ENCODE peak calls at places on chromosomes 1 and 21, in five cellular contexts. One of them, this sample, is unnamed.

GRCh38 chr1:181073638-181074037 is 14.9 kb upstream of the IER5 start:
- DNase-seq in heart left ventricle: no peak
- DNase-seq in pancreas: no peak
- DNase-seq in effector memory CD4-positive, alpha-beta T cell: no peak
- DNase-seq in CD8-positive, alpha-beta memory T cell: no peak
- DNase-seq in this sample: no peak

GRCh38 chr1:110515896-110516295 is 3.1 kb downstream of the KCNA10 start:
- DNase-seq in heart left ventricle: no peak
- DNase-seq in pancreas: no peak
- DNase-seq in effector memory CD4-positive, alpha-beta T cell: no peak
- DNase-seq in CD8-positive, alpha-beta memory T cell: no peak
- DNase-seq in this sample: no peak

GRCh38 chr1:36081926-36082485 is 1.9 kb upstream of the TEKT2 start:
- DNase-seq in heart left ventricle: no peak
- DNase-seq in CD8-positive, alpha-beta memory T cell: no peak
- DNase-seq in pancreas: no peak
- DNase-seq in effector memory CD4-positive, alpha-beta T cell: no peak
- DNase-seq in this sample: no peak

GRCh38 chr1:39859859-39860812 is 23.2 kb downstream of the TRIT1 start:
- DNase-seq in pancreas: no peak
- DNase-seq in effector memory CD4-positive, alpha-beta T cell: no peak
- DNase-seq in CD8-positive, alpha-beta memory T cell: no peak
- DNase-seq in heart left ventricle: no peak
- DNase-seq in this sample: no peak

GRCh38 chr1:97093742-97094141 is 372.2 kb downstream of the PTBP2 start:
- DNase-seq in CD8-positive, alpha-beta memory T cell: no peak
- DNase-seq in effector memory CD4-positive, alpha-beta T cell: no peak
- DNase-seq in pancreas: no peak
- DNase-seq in heart left ventricle: no peak
- DNase-seq in this sample: no peak

GRCh38 chr1:217393901-217394300 is 237.0 kb downstream of the GPATCH2 start:
- DNase-seq in CD8-positive, alpha-beta memory T cell: no peak
- DNase-seq in heart left ventricle: no peak
- DNase-seq in effector memory CD4-positive, alpha-beta T cell: no peak
- DNase-seq in pancreas: no peak
- DNase-seq in this sample: no peak

GRCh38 chr1:77762072-77762476 is 2.4 kb upstream of the USP33 start:
- DNase-seq in pancreas: no peak
- DNase-seq in effector memory CD4-positive, alpha-beta T cell: no peak
- DNase-seq in CD8-positive, alpha-beta memory T cell: no peak
- DNase-seq in heart left ventricle: no peak
- DNase-seq in this sample: no peak

GRCh38 chr1:65921461-65921860 is 128.8 kb downstream of the PDE4B start:
- DNase-seq in pancreas: no peak
- DNase-seq in effector memory CD4-positive, alpha-beta T cell: no peak
- DNase-seq in heart left ventricle: no peak
- DNase-seq in CD8-positive, alpha-beta memory T cell: no peak
- DNase-seq in this sample: no peak

GRCh38 chr1:233254039-233254362 is 41.5 kb downstream of the PCNX2 start:
- DNase-seq in effector memory CD4-positive, alpha-beta T cell: no peak
- DNase-seq in heart left ventricle: no peak
- DNase-seq in CD8-positive, alpha-beta memory T cell: no peak
- DNase-seq in pancreas: no peak
- DNase-seq in this sample: no peak
- H3K27ac ChIP-seq in effector memory CD4-positive, alpha-beta T cell: no peak overlapping the region
- H3K27ac ChIP-seq in heart left ventricle: no peak overlapping the region
- H3K27ac ChIP-seq in CD8-positive, alpha-beta memory T cell: no peak overlapping the region
- H3K27ac ChIP-seq in pancreas: peak overlapping the region; percentile 30
- H3K27ac ChIP-seq in this sample: no peak overlapping the region

DNA sequence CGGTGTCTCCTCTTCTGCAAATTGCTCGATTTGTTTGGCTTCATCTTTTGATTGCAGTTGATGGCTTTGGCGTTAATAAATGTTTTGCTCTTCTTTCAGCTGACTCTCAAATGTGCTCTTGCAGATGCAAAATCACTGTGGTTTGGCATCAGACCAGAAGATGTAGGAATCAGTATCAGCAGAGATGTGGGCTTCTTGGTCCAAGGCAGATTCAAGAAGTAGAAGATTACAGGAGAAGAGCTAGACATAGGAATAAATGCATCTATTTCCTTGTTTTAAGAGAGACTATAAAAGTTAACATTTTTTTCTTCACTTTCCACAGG is 59.8 kb upstream of the BACH1 start:
- DNase-seq in CD8-positive, alpha-beta memory T cell: no peak
- DNase-seq in effector memory CD4-positive, alpha-beta T cell: no peak
- DNase-seq in heart left ventricle: no peak
- DNase-seq in pancreas: no peak
- DNase-seq in this sample: no peak
- H3K27ac ChIP-seq in CD8-positive, alpha-beta memory T cell: no peak overlapping the region
- H3K27ac ChIP-seq in effector memory CD4-positive, alpha-beta T cell: no peak overlapping the region
- H3K27ac ChIP-seq in heart left ventricle: no peak overlapping the region
- H3K27ac ChIP-seq in pancreas: no peak overlapping the region
- H3K27ac ChIP-seq in this sample: no peak overlapping the region

GRCh38 chr1:230105245-230105753 is 38.3 kb downstream of the GALNT2 start:
- DNase-seq in CD8-positive, alpha-beta memory T cell: no peak
- DNase-seq in pancreas: no peak
- DNase-seq in heart left ventricle: no peak
- DNase-seq in effector memory CD4-positive, alpha-beta T cell: no peak
- DNase-seq in this sample: no peak
- H3K27ac ChIP-seq in CD8-positive, alpha-beta memory T cell: no peak overlapping the region
- H3K27ac ChIP-seq in pancreas: peak overlapping the region; percentile 90
- H3K27ac ChIP-seq in heart left ventricle: peak overlapping the region; percentile 65
- H3K27ac ChIP-seq in effector memory CD4-positive, alpha-beta T cell: no peak overlapping the region
- H3K27ac ChIP-seq in this sample: peak overlapping the region; percentile 82

GRCh38 chr1:175201061-175201508 is 8.5 kb upstream of the KIAA0040 start:
- DNase-seq in heart left ventricle: peak; percentile 38
- DNase-seq in effector memory CD4-positive, alpha-beta T cell: no peak
- DNase-seq in CD8-positive, alpha-beta memory T cell: no peak
- DNase-seq in pancreas: no peak
- DNase-seq in this sample: no peak
- H3K27ac ChIP-seq in heart left ventricle: peak overlapping the region; percentile 62
- H3K27ac ChIP-seq in effector memory CD4-positive, alpha-beta T cell: no peak overlapping the region
- H3K27ac ChIP-seq in CD8-positive, alpha-beta memory T cell: no peak overlapping the region
- H3K27ac ChIP-seq in pancreas: peak overlapping the region; percentile 42
- H3K27ac ChIP-seq in this sample: peak overlapping the region; percentile 1

DNA sequence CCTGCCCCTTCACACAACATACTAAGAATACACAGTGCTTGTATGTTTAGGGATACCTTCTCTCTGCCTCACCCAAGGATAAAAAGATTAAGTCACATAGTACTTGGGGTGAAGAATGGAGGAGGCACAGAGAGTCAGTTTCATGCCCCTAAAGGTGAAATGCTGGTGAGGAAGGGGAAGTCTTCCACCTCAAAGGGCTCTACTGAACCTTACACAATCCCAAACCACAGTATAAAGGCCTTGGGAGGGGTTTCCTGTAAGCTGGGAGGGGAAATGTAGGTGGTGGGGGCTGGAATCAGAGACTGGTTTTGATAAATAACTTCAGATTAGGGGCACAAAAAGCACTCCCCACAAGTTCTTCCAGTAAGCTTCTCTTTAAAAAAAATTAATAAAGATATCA is 3.5 kb downstream of the MINDY1 start:
- DNase-seq in heart left ventricle: no peak
- DNase-seq in pancreas: no peak
- DNase-seq in effector memory CD4-positive, alpha-beta T cell: no peak
- DNase-seq in CD8-positive, alpha-beta memory T cell: no peak
- DNase-seq in this sample: no peak
- H3K27ac ChIP-seq in heart left ventricle: peak overlapping the region; percentile 57
- H3K27ac ChIP-seq in pancreas: peak overlapping the region; percentile 33
- H3K27ac ChIP-seq in effector memory CD4-positive, alpha-beta T cell: peak overlapping the region; percentile 52
- H3K27ac ChIP-seq in CD8-positive, alpha-beta memory T cell: no peak overlapping the region
- H3K27ac ChIP-seq in this sample: no peak overlapping the region

DNA sequence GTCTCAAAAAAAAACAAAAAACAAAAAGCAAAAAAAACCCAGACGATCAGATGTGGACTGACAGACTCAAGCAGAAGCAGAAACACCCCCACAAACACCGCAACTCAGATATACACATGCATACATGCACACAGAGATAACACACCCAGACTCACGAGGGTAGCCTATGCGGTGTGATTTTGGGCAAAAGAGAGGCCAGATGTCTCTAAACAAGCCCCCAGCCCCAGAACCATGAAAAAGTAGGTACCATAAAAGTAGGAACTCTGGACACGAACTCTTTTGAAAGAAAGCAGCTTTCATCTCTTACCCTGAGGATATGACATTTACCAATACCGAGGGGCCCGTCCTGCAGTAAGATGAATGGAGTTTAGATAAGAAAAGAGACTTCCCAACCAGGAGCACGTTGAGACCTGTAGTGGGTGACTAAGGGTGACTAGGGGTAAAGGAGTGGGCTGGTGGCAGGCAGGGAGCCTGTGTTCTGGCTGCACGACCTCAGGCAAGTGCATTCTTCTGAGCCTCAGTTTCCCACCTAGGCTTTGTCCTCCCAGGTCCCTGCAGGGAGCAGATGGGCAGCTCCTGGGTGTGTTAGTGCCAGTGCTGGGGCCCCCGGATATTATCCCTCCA is 1.5 kb upstream of the TINAGL1 start:
- DNase-seq in heart left ventricle: no peak
- DNase-seq in pancreas: no peak
- DNase-seq in effector memory CD4-positive, alpha-beta T cell: no peak
- DNase-seq in CD8-positive, alpha-beta memory T cell: no peak
- DNase-seq in this sample: no peak
- H3K27ac ChIP-seq in heart left ventricle: peak overlapping the region; percentile 94
- H3K27ac ChIP-seq in pancreas: peak overlapping the region; percentile 89
- H3K27ac ChIP-seq in effector memory CD4-positive, alpha-beta T cell: no peak overlapping the region
- H3K27ac ChIP-seq in CD8-positive, alpha-beta memory T cell: no peak overlapping the region
- H3K27ac ChIP-seq in this sample: peak overlapping the region; percentile 84

DNA sequence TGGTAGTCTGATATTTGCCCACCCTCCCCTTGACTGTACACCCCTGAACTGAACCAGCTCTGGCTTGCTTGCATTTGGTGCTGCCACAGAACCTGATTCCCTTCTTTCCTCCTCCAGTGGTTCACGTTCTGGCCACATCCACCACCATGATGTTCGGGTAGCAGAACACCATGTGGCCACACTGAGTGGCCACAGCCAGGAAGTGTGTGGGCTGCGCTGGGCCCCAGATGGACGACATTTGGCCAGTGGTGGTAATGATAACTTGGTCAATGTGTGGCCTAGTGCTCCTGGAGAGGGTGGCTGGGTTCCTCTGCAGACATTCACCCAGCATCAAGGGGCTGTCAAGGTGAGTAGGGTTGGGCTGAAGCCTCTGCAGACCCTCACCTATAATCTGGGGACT is 1.8 kb downstream of the CDC20 start:
- DNase-seq in effector memory CD4-positive, alpha-beta T cell: no peak
- DNase-seq in pancreas: no peak
- DNase-seq in heart left ventricle: no peak
- DNase-seq in CD8-positive, alpha-beta memory T cell: no peak
- DNase-seq in this sample: no peak
- H3K27ac ChIP-seq in effector memory CD4-positive, alpha-beta T cell: no peak overlapping the region
- H3K27ac ChIP-seq in pancreas: no peak overlapping the region
- H3K27ac ChIP-seq in heart left ventricle: no peak overlapping the region
- H3K27ac ChIP-seq in CD8-positive, alpha-beta memory T cell: no peak overlapping the region
- H3K27ac ChIP-seq in this sample: no peak overlapping the region

DNA sequence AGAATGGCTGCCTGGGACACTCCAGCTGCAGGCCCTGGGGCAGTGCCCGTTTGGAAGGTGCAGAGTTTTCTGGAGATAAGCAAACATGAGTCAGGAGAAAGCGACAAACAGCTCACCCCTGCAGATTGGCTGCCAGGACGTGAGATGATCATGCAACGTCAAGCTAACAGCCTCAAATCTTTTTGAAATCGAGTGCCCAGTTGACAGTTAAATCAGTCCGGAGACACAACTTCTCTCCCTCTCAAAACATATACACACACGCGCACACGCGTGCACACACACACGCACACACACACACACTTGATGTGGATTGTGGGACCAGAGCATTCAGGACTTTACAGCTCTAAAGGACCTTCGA is 49.4 kb downstream of the TENT5C start:
- DNase-seq in pancreas: peak; percentile 79
- DNase-seq in effector memory CD4-positive, alpha-beta T cell: no peak
- DNase-seq in heart left ventricle: no peak
- DNase-seq in CD8-positive, alpha-beta memory T cell: no peak
- DNase-seq in this sample: no peak
- H3K27ac ChIP-seq in pancreas: peak overlapping the region; percentile 82
- H3K27ac ChIP-seq in effector memory CD4-positive, alpha-beta T cell: no peak overlapping the region
- H3K27ac ChIP-seq in heart left ventricle: no peak overlapping the region
- H3K27ac ChIP-seq in CD8-positive, alpha-beta memory T cell: peak overlapping the region; percentile 22
- H3K27ac ChIP-seq in this sample: no peak overlapping the region